ENCODE peak calls at places on chromosomes 2 and 18, in four cellular contexts. One of them, this sample, is unnamed. For H3K4me1, the result is how much of the 10 kb centered on the place peaks cover.

GRCh38 chr2:217402622-217403383 is 542.9 kb upstream of the TNP1 start:
- DNase-seq in A549: peak
- DNase-seq in heart left ventricle: no peak
- DNase-seq in adrenal gland: peak
- DNase-seq in this sample: peak

GRCh38 chr18:111292-112014 is 46.9 kb upstream of the USP14 start:
- DNase-seq in A549: peak
- DNase-seq in heart left ventricle: peak
- DNase-seq in adrenal gland: peak
- DNase-seq in this sample: peak

GRCh38 chr2:230347659-230348305 is 20.8 kb downstream of the SP140L start:
- DNase-seq in A549: no peak
- DNase-seq in adrenal gland: no peak
- DNase-seq in heart left ventricle: no peak
- DNase-seq in this sample: no peak

GRCh38 chr2:11681722-11682589 is 12.0 kb upstream of the NTSR2 start:
- DNase-seq in adrenal gland: no peak
- DNase-seq in heart left ventricle: peak
- DNase-seq in A549: peak
- DNase-seq in this sample: no peak

GRCh38 chr18:79650959-79651358 is 28.6 kb upstream of the CTDP1 start:
- DNase-seq in heart left ventricle: no peak
- DNase-seq in adrenal gland: no peak
- DNase-seq in A549: no peak
- DNase-seq in this sample: no peak

GRCh38 chr18:37258819-37259218 is 306.8 kb downstream of the CELF4 start:
- DNase-seq in heart left ventricle: peak
- DNase-seq in adrenal gland: no peak
- DNase-seq in A549: no peak
- DNase-seq in this sample: peak

GRCh38 chr2:219661955-219662395 is 34.5 kb downstream of the SLC4A3 start:
- DNase-seq in A549: no peak
- DNase-seq in adrenal gland: no peak
- DNase-seq in heart left ventricle: no peak
- DNase-seq in this sample: no peak

GRCh38 chr2:128379021-128380005 is 60.6 kb upstream of the HS6ST1 start:
- DNase-seq in adrenal gland: no peak
- DNase-seq in A549: no peak
- DNase-seq in heart left ventricle: peak
- DNase-seq in this sample: no peak

GRCh38 chr2:208062113-208062512 is 36.8 kb upstream of the PLEKHM3 start:
- DNase-seq in heart left ventricle: no peak
- DNase-seq in adrenal gland: no peak
- DNase-seq in A549: peak
- DNase-seq in this sample: no peak

GRCh38 chr2:201618744-201619654 is 24.3 kb downstream of the TMEM237 start:
- DNase-seq in adrenal gland: peak
- DNase-seq in heart left ventricle: peak
- DNase-seq in A549: no peak
- DNase-seq in this sample: peak

GRCh38 chr18:13513015-13513414 is 213.3 kb downstream of the FAM210A start:
- DNase-seq in heart left ventricle: no peak
- DNase-seq in adrenal gland: no peak
- DNase-seq in A549: no peak
- DNase-seq in this sample: no peak

GRCh38 chr18:10514621-10515020 is 11.2 kb upstream of the NAPG start:
- DNase-seq in heart left ventricle: no peak
- DNase-seq in A549: no peak
- DNase-seq in adrenal gland: no peak
- DNase-seq in this sample: no peak

GRCh38 chr2:148653437-148653836 is 8.9 kb downstream of the EPC2 start:
- DNase-seq in heart left ventricle: no peak
- DNase-seq in A549: no peak
- DNase-seq in adrenal gland: no peak
- DNase-seq in this sample: no peak

GRCh38 chr18:8813621-8814020 is 108.3 kb downstream of the MTCL1 start:
- DNase-seq in adrenal gland: no peak
- DNase-seq in A549: no peak
- DNase-seq in heart left ventricle: no peak
- DNase-seq in this sample: no peak

GRCh38 chr2:208266641-208267335 is 733 bp downstream of the PIKFYVE start:
- DNase-seq in A549: no peak
- DNase-seq in heart left ventricle: no peak
- DNase-seq in adrenal gland: no peak
- DNase-seq in this sample: no peak

GRCh38 chr2:70070557-70071268 is 16.6 kb upstream of the PCBP1 start:
- DNase-seq in adrenal gland: peak
- DNase-seq in A549: peak
- DNase-seq in heart left ventricle: no peak
- DNase-seq in this sample: no peak

GRCh38 chr2:160932960-160933359 is 227.3 kb upstream of the TANK start:
- DNase-seq in adrenal gland: no peak
- DNase-seq in A549: peak
- DNase-seq in heart left ventricle: no peak
- DNase-seq in this sample: no peak

GRCh38 chr2:45841752-45842407 is 190.4 kb downstream of the PRKCE start:
- DNase-seq in adrenal gland: no peak
- DNase-seq in A549: no peak
- DNase-seq in heart left ventricle: no peak
- DNase-seq in this sample: no peak

GRCh38 chr2:191574232-191574631 is 103.7 kb upstream of the NABP1 start:
- DNase-seq in A549: no peak
- DNase-seq in adrenal gland: no peak
- DNase-seq in heart left ventricle: no peak
- DNase-seq in this sample: no peak

GRCh38 chr2:240430595-240430994 is 4.9 kb upstream of the GPC1 start:
- DNase-seq in heart left ventricle: no peak
- DNase-seq in A549: no peak
- DNase-seq in adrenal gland: no peak
- DNase-seq in this sample: no peak

GRCh38 chr2:174183076-174183475 is 65.3 kb downstream of the OLA1 start:
- DNase-seq in heart left ventricle: no peak
- DNase-seq in adrenal gland: no peak
- DNase-seq in A549: no peak
- DNase-seq in this sample: no peak

GRCh38 chr2:85178980-85179411 is 45.8 kb downstream of the TCF7L1 start:
- DNase-seq in A549: no peak
- DNase-seq in heart left ventricle: no peak
- DNase-seq in adrenal gland: no peak
- DNase-seq in this sample: no peak

GRCh38 chr18:22921762-22922161 is 11.4 kb upstream of the RBBP8 start:
- DNase-seq in adrenal gland: no peak
- DNase-seq in A549: no peak
- DNase-seq in heart left ventricle: no peak
- DNase-seq in this sample: no peak

GRCh38 chr18:48026216-48026615 is 95.8 kb upstream of the SMAD2 start:
- DNase-seq in A549: no peak
- DNase-seq in heart left ventricle: no peak
- DNase-seq in adrenal gland: no peak
- DNase-seq in this sample: peak

GRCh38 chr18:77080283-77080682 is 52.3 kb downstream of the MBP start:
- DNase-seq in adrenal gland: no peak
- DNase-seq in heart left ventricle: no peak
- DNase-seq in A549: no peak
- DNase-seq in this sample: no peak

GRCh38 chr2:15243762-15244161 is 317.4 kb downstream of the NBAS start:
- DNase-seq in A549: peak
- DNase-seq in adrenal gland: no peak
- DNase-seq in heart left ventricle: no peak
- DNase-seq in this sample: no peak

GRCh38 chr2:197296861-197297260 is 13.7 kb downstream of the ANKRD44 start:
- DNase-seq in heart left ventricle: no peak
- DNase-seq in A549: no peak
- DNase-seq in adrenal gland: no peak
- DNase-seq in this sample: no peak
- H3K4me3 ChIP-seq in heart left ventricle: no peak
- H3K4me3 ChIP-seq in A549: no peak
- H3K4me3 ChIP-seq in adrenal gland: no peak
- H3K4me3 ChIP-seq in this sample: no peak

DNA sequence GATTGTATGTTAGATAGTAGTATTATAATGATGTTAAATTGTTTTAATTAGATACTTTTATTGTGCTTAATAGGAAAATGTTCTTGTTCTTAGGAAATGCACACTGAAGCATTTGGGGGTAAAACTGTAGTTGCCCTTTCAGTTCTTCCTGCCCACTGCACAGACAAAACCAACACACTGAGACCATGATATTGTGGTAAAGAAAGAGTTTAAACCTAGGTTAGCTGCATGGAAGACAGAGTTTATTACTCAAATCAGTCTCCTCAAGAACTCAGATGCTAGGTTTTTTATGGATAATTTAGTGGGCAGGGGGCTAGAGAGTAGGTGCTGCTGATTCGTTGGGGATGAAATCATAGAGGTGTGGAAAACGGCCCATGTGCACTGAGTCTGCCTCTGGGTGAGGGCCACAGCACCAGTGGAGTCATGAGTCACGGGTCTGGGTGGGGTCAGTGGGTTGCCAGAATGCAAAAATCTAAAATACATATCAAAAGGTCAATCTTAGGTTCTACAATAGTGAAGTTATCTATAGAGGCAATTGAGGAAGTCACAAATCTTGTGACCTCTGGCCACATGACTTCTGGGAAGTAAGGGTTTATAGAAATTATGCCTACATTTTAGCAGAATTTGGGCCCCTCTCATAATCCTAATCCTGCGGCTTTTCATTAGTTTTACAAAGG is 283.4 kb upstream of the FBXO11 start:
- DNase-seq in heart left ventricle: no peak
- DNase-seq in A549: no peak
- DNase-seq in adrenal gland: peak
- DNase-seq in this sample: no peak
- H3K4me1 ChIP-seq in heart left ventricle: under half
- H3K4me1 ChIP-seq in A549: under half
- H3K4me1 ChIP-seq in adrenal gland: under half
- H3K4me1 ChIP-seq in this sample: under half

GRCh38 chr2:120540719-120541552 is 194.7 kb upstream of the GLI2 start:
- DNase-seq in A549: no peak
- DNase-seq in adrenal gland: no peak
- DNase-seq in heart left ventricle: no peak
- DNase-seq in this sample: peak

GRCh38 chr2:120538691-120539420 is 192.9 kb downstream of the INHBB start:
- DNase-seq in heart left ventricle: no peak
- DNase-seq in A549: no peak
- DNase-seq in adrenal gland: no peak
- DNase-seq in this sample: no peak

GRCh38 chr2:120539421-120539936 is 193.5 kb downstream of the INHBB start:
- DNase-seq in A549: no peak
- DNase-seq in adrenal gland: no peak
- DNase-seq in heart left ventricle: no peak
- DNase-seq in this sample: no peak

GRCh38 chr2:120541553-120541932 is 194.1 kb upstream of the GLI2 start:
- DNase-seq in adrenal gland: no peak
- DNase-seq in heart left ventricle: no peak
- DNase-seq in A549: no peak
- DNase-seq in this sample: no peak

DNA sequence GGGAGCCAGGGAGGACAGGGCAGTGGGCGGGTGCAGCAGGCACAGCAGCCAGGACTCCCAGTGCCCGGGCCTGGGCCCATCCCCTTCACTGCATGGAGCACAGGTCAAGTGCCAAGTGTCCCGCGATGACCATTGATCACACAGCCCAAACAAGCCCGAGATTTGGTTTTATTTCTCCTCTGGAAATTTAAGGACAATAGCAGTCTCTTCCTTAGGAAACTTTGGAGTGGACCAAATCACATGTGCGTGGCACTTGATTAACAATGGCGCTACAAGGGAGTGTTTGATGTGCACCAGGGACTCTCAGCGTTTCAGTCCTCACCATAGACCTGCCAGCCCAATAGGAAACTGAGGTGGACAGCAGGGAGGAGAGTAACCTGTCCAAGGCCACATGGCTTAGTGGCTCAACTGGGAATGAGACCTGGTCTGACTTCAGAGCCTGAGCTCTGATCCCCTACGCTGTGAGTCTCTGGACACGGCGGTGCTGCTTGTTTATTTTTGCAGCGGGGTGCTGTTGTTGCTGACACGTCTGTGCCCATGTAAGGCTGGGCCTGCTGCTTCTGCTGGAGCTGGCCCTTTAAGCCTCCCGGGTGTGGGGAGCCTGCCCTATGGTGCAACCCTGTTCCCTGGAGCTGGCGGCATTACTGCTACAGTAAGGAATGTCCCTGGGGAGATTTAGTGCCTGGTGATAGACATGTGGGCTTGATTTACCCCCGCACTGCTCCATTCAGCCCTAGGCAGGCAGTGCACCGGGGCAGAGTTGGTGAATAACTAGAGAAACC is 194.2 kb downstream of the INHBB start:
- DNase-seq in heart left ventricle: peak
- DNase-seq in A549: peak
- DNase-seq in adrenal gland: peak
- DNase-seq in this sample: peak
- H3K4me3 ChIP-seq in heart left ventricle: no peak
- H3K4me3 ChIP-seq in A549: no peak
- H3K4me3 ChIP-seq in adrenal gland: no peak
- H3K4me3 ChIP-seq in this sample: no peak

DNA sequence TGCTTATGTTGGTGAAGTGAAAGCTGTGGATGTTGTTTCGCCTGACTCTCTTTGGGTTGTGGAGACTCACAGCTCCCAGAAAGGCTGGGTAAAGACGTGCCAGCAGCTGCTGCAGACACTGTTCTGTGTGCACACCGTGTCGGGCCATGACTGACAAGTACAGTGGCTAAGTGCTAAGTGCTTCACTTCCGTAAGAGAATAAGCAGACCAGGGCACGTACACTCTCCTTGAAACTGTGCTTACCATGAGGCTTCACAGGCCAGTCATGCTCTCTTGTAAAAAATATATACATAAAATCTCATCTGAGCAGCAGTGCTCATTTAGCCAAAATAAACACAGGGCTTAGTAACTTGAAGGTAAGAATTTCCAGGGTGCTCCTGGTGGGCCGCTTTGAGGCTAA is 86.0 kb downstream of the NRP2 start:
- DNase-seq in heart left ventricle: no peak
- DNase-seq in adrenal gland: no peak
- DNase-seq in A549: no peak
- DNase-seq in this sample: no peak
- H3K4me1 ChIP-seq in heart left ventricle: under half
- H3K4me1 ChIP-seq in adrenal gland: under half
- H3K4me1 ChIP-seq in A549: half or more
- H3K4me1 ChIP-seq in this sample: under half

DNA sequence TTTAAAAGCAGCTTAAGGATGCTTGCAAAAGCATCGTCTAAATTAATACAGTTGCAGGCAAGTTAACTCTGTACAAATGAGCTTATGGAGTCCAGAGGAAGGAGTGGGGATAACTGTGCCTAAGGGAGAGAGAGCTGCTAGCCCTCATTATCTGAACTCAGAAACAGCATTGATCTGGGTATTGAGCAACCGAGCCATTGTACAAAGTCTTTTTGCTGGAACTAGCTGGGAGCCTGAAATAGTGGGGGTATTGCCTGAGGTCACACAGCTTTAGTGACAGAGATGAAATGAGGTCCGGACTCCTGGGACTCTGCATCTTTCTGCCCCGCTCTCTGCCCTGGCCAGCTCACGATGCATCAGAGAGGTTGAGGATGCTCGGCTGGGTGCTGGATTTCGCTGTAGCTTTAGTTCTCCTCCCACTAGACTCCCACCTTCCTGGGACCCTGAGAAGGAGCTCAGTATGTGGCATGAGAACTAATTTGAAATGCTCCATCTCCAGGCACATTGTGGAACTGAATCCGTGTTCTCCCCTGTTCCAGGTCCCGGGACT is 67.5 kb upstream of the ATG16L1 start:
- DNase-seq in heart left ventricle: no peak
- DNase-seq in adrenal gland: no peak
- DNase-seq in A549: no peak
- DNase-seq in this sample: no peak
- H3K4me3 ChIP-seq in heart left ventricle: no peak
- H3K4me3 ChIP-seq in adrenal gland: no peak
- H3K4me3 ChIP-seq in A549: no peak
- H3K4me3 ChIP-seq in this sample: no peak

GRCh38 chr2:180196419-180196977 is 189.4 kb upstream of the CWC22 start:
- DNase-seq in heart left ventricle: no peak
- DNase-seq in A549: no peak
- DNase-seq in adrenal gland: no peak
- DNase-seq in this sample: no peak
- H3K4me1 ChIP-seq in heart left ventricle: under half
- H3K4me1 ChIP-seq in A549: under half
- H3K4me1 ChIP-seq in adrenal gland: under half
- H3K4me1 ChIP-seq in this sample: under half